ENCODE peak calls at places on chromosomes 3 and 15, in eight cellular contexts. One of them, this sample, is unnamed.
A peak's percentile ranks its signal among the peaks of the same experiment; 100 is the strongest.

GRCh38 chr15:63483521-63484371 is 20.6 kb upstream of the USP3 start:
- DNase-seq in GM12878: peak; percentile 84
- DNase-seq in HepG2: no peak
- DNase-seq in stomach: no peak
- DNase-seq in sigmoid colon: no peak
- DNase-seq in H1: no peak
- DNase-seq in K562: no peak
- DNase-seq in breast epithelium: no peak
- DNase-seq in this sample: no peak

GRCh38 chr3:124784686-124785382 is 54.6 kb downstream of the UMPS start:
- DNase-seq in stomach: no peak
- DNase-seq in sigmoid colon: peak; percentile 58
- DNase-seq in GM12878: peak; percentile 90
- DNase-seq in breast epithelium: no peak
- DNase-seq in H1: no peak
- DNase-seq in K562: no peak
- DNase-seq in HepG2: no peak
- DNase-seq in this sample: no peak

GRCh38 chr3:40181182-40181581 is 128.3 kb upstream of the EIF1B start:
- DNase-seq in K562: no peak
- DNase-seq in stomach: no peak
- DNase-seq in H1: no peak
- DNase-seq in GM12878: no peak
- DNase-seq in sigmoid colon: no peak
- DNase-seq in breast epithelium: no peak
- DNase-seq in HepG2: no peak
- DNase-seq in this sample: no peak

GRCh38 chr3:46112984-46113383 is 85.7 kb upstream of the XCR1 start:
- DNase-seq in K562: no peak
- DNase-seq in stomach: no peak
- DNase-seq in H1: no peak
- DNase-seq in HepG2: no peak
- DNase-seq in sigmoid colon: no peak
- DNase-seq in breast epithelium: no peak
- DNase-seq in GM12878: no peak
- DNase-seq in this sample: no peak

GRCh38 chr15:51224428-51224827 is 114.0 kb downstream of the CYP19A1 start:
- DNase-seq in GM12878: no peak
- DNase-seq in K562: no peak
- DNase-seq in breast epithelium: no peak
- DNase-seq in stomach: no peak
- DNase-seq in H1: no peak
- DNase-seq in HepG2: no peak
- DNase-seq in sigmoid colon: no peak
- DNase-seq in this sample: no peak

GRCh38 chr3:125023833-125024560 is 31.8 kb downstream of the HEG1 start:
- DNase-seq in H1: no peak
- DNase-seq in stomach: no peak
- DNase-seq in GM12878: no peak
- DNase-seq in sigmoid colon: no peak
- DNase-seq in K562: no peak
- DNase-seq in HepG2: no peak
- DNase-seq in breast epithelium: no peak
- DNase-seq in this sample: no peak

GRCh38 chr3:143979813-143980212 is 8.2 kb downstream of the DIPK2A start:
- DNase-seq in H1: no peak
- DNase-seq in stomach: no peak
- DNase-seq in HepG2: no peak
- DNase-seq in breast epithelium: no peak
- DNase-seq in GM12878: no peak
- DNase-seq in sigmoid colon: no peak
- DNase-seq in K562: no peak
- DNase-seq in this sample: no peak

GRCh38 chr3:31505353-31506048 is 27.2 kb upstream of the STT3B start:
- DNase-seq in H1: no peak
- DNase-seq in GM12878: no peak
- DNase-seq in sigmoid colon: no peak
- DNase-seq in stomach: no peak
- DNase-seq in HepG2: no peak
- DNase-seq in K562: no peak
- DNase-seq in breast epithelium: no peak
- DNase-seq in this sample: no peak

GRCh38 chr3:44100298-44100695 is 141.4 kb upstream of the TOPAZ1 start:
- DNase-seq in K562: no peak
- DNase-seq in H1: no peak
- DNase-seq in HepG2: no peak
- DNase-seq in breast epithelium: no peak
- DNase-seq in sigmoid colon: no peak
- DNase-seq in stomach: no peak
- DNase-seq in GM12878: no peak
- DNase-seq in this sample: no peak

GRCh38 chr3:99953596-99953995 is 135.9 kb downstream of the CMSS1 start:
- DNase-seq in stomach: no peak
- DNase-seq in GM12878: no peak
- DNase-seq in K562: peak; percentile 19
- DNase-seq in HepG2: no peak
- DNase-seq in H1: no peak
- DNase-seq in sigmoid colon: no peak
- DNase-seq in breast epithelium: no peak
- DNase-seq in this sample: no peak

GRCh38 chr3:65828706-65829105 is 210.0 kb downstream of the MAGI1 start:
- DNase-seq in K562: no peak
- DNase-seq in breast epithelium: no peak
- DNase-seq in stomach: no peak
- DNase-seq in GM12878: no peak
- DNase-seq in sigmoid colon: no peak
- DNase-seq in H1: no peak
- DNase-seq in HepG2: no peak
- DNase-seq in this sample: no peak

GRCh38 chr15:82851981-82852511 is 42.6 kb downstream of the WHAMM start:
- DNase-seq in breast epithelium: no peak
- DNase-seq in sigmoid colon: peak; percentile 42
- DNase-seq in HepG2: no peak
- DNase-seq in stomach: peak; percentile 16
- DNase-seq in H1: no peak
- DNase-seq in K562: no peak
- DNase-seq in GM12878: no peak
- DNase-seq in this sample: no peak

GRCh38 chr3:98778852-98779379 is 15.8 kb downstream of the ST3GAL6 start:
- DNase-seq in GM12878: no peak
- DNase-seq in H1: no peak
- DNase-seq in breast epithelium: no peak
- DNase-seq in stomach: no peak
- DNase-seq in K562: no peak
- DNase-seq in HepG2: peak; percentile 97
- DNase-seq in sigmoid colon: no peak
- DNase-seq in this sample: no peak

GRCh38 chr3:11624704-11625375 is 18.9 kb downstream of the VGLL4 start:
- DNase-seq in sigmoid colon: no peak
- DNase-seq in stomach: no peak
- DNase-seq in H1: no peak
- DNase-seq in K562: no peak
- DNase-seq in HepG2: no peak
- DNase-seq in breast epithelium: no peak
- DNase-seq in GM12878: no peak
- DNase-seq in this sample: no peak

GRCh38 chr3:142279965-142280590 is 54.7 kb upstream of the GK5 start:
- DNase-seq in sigmoid colon: peak; percentile 71
- DNase-seq in stomach: peak; percentile 41
- DNase-seq in HepG2: peak; percentile 75
- DNase-seq in breast epithelium: no peak
- DNase-seq in H1: peak; percentile 15
- DNase-seq in K562: peak; percentile 88
- DNase-seq in GM12878: peak; percentile 53
- DNase-seq in this sample: peak; percentile 57

GRCh38 chr15:51244366-51244977 is 93.9 kb downstream of the CYP19A1 start:
- DNase-seq in HepG2: no peak
- DNase-seq in K562: no peak
- DNase-seq in breast epithelium: no peak
- DNase-seq in H1: no peak
- DNase-seq in sigmoid colon: no peak
- DNase-seq in GM12878: no peak
- DNase-seq in stomach: no peak
- DNase-seq in this sample: no peak

GRCh38 chr15:83694030-83694429 is 40.1 kb downstream of the ADAMTSL3 start:
- DNase-seq in breast epithelium: no peak
- DNase-seq in K562: no peak
- DNase-seq in stomach: no peak
- DNase-seq in H1: no peak
- DNase-seq in HepG2: no peak
- DNase-seq in sigmoid colon: no peak
- DNase-seq in GM12878: no peak
- DNase-seq in this sample: no peak

GRCh38 chr3:99407257-99407656 is 231.1 kb upstream of the COL8A1 start:
- DNase-seq in HepG2: no peak
- DNase-seq in K562: no peak
- DNase-seq in stomach: no peak
- DNase-seq in breast epithelium: no peak
- DNase-seq in sigmoid colon: no peak
- DNase-seq in GM12878: no peak
- DNase-seq in H1: no peak
- DNase-seq in this sample: no peak

GRCh38 chr15:34365836-34366235 is 1.2 kb downstream of the LPCAT4 start:
- DNase-seq in H1: no peak
- DNase-seq in K562: no peak
- DNase-seq in breast epithelium: no peak
- DNase-seq in GM12878: no peak
- DNase-seq in HepG2: no peak
- DNase-seq in sigmoid colon: no peak
- DNase-seq in stomach: no peak
- DNase-seq in this sample: no peak

GRCh38 chr15:39736646-39737550 is 45.7 kb downstream of the FSIP1 start:
- DNase-seq in K562: no peak
- DNase-seq in sigmoid colon: no peak
- DNase-seq in stomach: no peak
- DNase-seq in H1: no peak
- DNase-seq in breast epithelium: peak; percentile 58
- DNase-seq in GM12878: no peak
- DNase-seq in HepG2: no peak
- DNase-seq in this sample: no peak

GRCh38 chr3:25429960-25430941 is 2.2 kb downstream of the RARB start:
- DNase-seq in breast epithelium: no peak
- DNase-seq in sigmoid colon: no peak
- DNase-seq in K562: no peak
- DNase-seq in HepG2: no peak
- DNase-seq in H1: no peak
- DNase-seq in GM12878: no peak
- DNase-seq in stomach: no peak
- DNase-seq in this sample: no peak

GRCh38 chr3:63429905-63430304 is 151.8 kb downstream of the SYNPR start:
- DNase-seq in stomach: no peak
- DNase-seq in K562: no peak
- DNase-seq in H1: no peak
- DNase-seq in HepG2: no peak
- DNase-seq in breast epithelium: no peak
- DNase-seq in GM12878: no peak
- DNase-seq in sigmoid colon: no peak
- DNase-seq in this sample: no peak
- H3K4me1 ChIP-seq in stomach: no peaks in the 10 kb centered on the region
- H3K4me1 ChIP-seq in K562: no peaks in the 10 kb centered on the region
- H3K4me1 ChIP-seq in H1: no peaks in the 10 kb centered on the region
- H3K4me1 ChIP-seq in HepG2: no peaks in the 10 kb centered on the region
- H3K4me1 ChIP-seq in breast epithelium: no peaks in the 10 kb centered on the region
- H3K4me1 ChIP-seq in GM12878: no peaks in the 10 kb centered on the region
- H3K4me1 ChIP-seq in sigmoid colon: no peaks in the 10 kb centered on the region
- H3K4me1 ChIP-seq in this sample: no peaks in the 10 kb centered on the region

DNA sequence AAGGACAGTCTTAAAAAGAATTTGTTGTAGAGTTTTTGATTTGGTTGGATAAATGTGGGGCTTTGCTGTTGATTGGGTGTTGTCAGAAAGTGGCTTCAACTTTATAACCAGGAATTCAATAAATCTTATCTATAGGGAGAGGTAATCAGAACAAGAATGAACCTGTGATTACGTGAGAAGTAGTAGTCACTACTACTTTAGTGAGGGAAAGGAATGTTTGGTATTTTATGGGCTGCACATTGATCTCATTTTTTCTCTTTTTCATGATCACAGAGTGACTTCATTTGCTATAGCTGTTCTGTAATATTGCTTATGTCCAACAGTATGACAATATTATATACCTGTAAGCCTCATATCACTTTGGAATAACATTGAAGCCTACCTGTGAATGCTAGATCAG is 485.2 kb upstream of the BCHE start:
- DNase-seq in K562: no peak
- DNase-seq in H1: no peak
- DNase-seq in sigmoid colon: no peak
- DNase-seq in stomach: no peak
- DNase-seq in breast epithelium: no peak
- DNase-seq in GM12878: no peak
- DNase-seq in HepG2: no peak
- DNase-seq in this sample: no peak
- TF ChIP-seq POLR2AphosphoS5 in K562: no peak
- TF ChIP-seq POLR2AphosphoS5 in H1: no peak
- TF ChIP-seq POLR2AphosphoS5 in sigmoid colon: no peak
- TF ChIP-seq POLR2AphosphoS5 in stomach: no peak
- TF ChIP-seq POLR2AphosphoS5 in breast epithelium: no peak
- TF ChIP-seq POLR2AphosphoS5 in GM12878: no peak
- TF ChIP-seq POLR2AphosphoS5 in HepG2: no peak
- TF ChIP-seq POLR2AphosphoS5 in this sample: no peak

GRCh38 chr3:171777608-171777995 is 32.7 kb downstream of the PLD1 start:
- DNase-seq in stomach: no peak
- DNase-seq in sigmoid colon: no peak
- DNase-seq in H1: no peak
- DNase-seq in HepG2: no peak
- DNase-seq in breast epithelium: no peak
- DNase-seq in GM12878: no peak
- DNase-seq in K562: no peak
- DNase-seq in this sample: no peak

GRCh38 chr3:171775943-171776342 is 34.3 kb downstream of the PLD1 start:
- DNase-seq in H1: no peak
- DNase-seq in stomach: no peak
- DNase-seq in sigmoid colon: no peak
- DNase-seq in GM12878: no peak
- DNase-seq in K562: no peak
- DNase-seq in HepG2: no peak
- DNase-seq in breast epithelium: no peak
- DNase-seq in this sample: no peak

GRCh38 chr3:171778493-171778892 is 31.8 kb downstream of the PLD1 start:
- DNase-seq in GM12878: no peak
- DNase-seq in H1: no peak
- DNase-seq in K562: no peak
- DNase-seq in sigmoid colon: no peak
- DNase-seq in stomach: no peak
- DNase-seq in breast epithelium: no peak
- DNase-seq in HepG2: no peak
- DNase-seq in this sample: no peak

GRCh38 chr3:171776411-171776810 is 33.9 kb downstream of the PLD1 start:
- DNase-seq in sigmoid colon: no peak
- DNase-seq in HepG2: peak; percentile 36
- DNase-seq in GM12878: no peak
- DNase-seq in breast epithelium: no peak
- DNase-seq in K562: no peak
- DNase-seq in stomach: no peak
- DNase-seq in H1: no peak
- DNase-seq in this sample: no peak

GRCh38 chr3:171776839-171777607 is 33.3 kb downstream of the PLD1 start:
- DNase-seq in sigmoid colon: no peak
- DNase-seq in breast epithelium: no peak
- DNase-seq in K562: no peak
- DNase-seq in H1: no peak
- DNase-seq in HepG2: no peak
- DNase-seq in stomach: no peak
- DNase-seq in GM12878: no peak
- DNase-seq in this sample: no peak
- H3K4me1 ChIP-seq in sigmoid colon: peaks cover 14% of the 10 kb centered on the region
- H3K4me1 ChIP-seq in breast epithelium: no peaks in the 10 kb centered on the region
- H3K4me1 ChIP-seq in K562: no peaks in the 10 kb centered on the region
- H3K4me1 ChIP-seq in H1: peaks cover 2% of the 10 kb centered on the region
- H3K4me1 ChIP-seq in HepG2: peaks cover 54% of the 10 kb centered on the region
- H3K4me1 ChIP-seq in stomach: peaks cover 3% of the 10 kb centered on the region
- H3K4me1 ChIP-seq in GM12878: no peaks in the 10 kb centered on the region
- H3K4me1 ChIP-seq in this sample: peaks cover 42% of the 10 kb centered on the region

GRCh38 chr3:173584834-173585831 is 187.6 kb downstream of the NLGN1 start:
- DNase-seq in stomach: no peak
- DNase-seq in K562: no peak
- DNase-seq in breast epithelium: no peak
- DNase-seq in HepG2: no peak
- DNase-seq in GM12878: no peak
- DNase-seq in H1: no peak
- DNase-seq in sigmoid colon: peak; percentile 72
- DNase-seq in this sample: no peak
- TF ChIP-seq POLR2AphosphoS5 in stomach: no peak
- TF ChIP-seq POLR2AphosphoS5 in K562: no peak
- TF ChIP-seq POLR2AphosphoS5 in breast epithelium: no peak
- TF ChIP-seq POLR2AphosphoS5 in HepG2: no peak
- TF ChIP-seq POLR2AphosphoS5 in GM12878: no peak
- TF ChIP-seq POLR2AphosphoS5 in H1: no peak
- TF ChIP-seq POLR2AphosphoS5 in sigmoid colon: no peak
- TF ChIP-seq POLR2AphosphoS5 in this sample: no peak

This sample was measured in Panc1.